ENCODE peak calls at places on chromosomes 12 and 14, in six cellular contexts. One of them, this sample, is unnamed.

GRCh38 chr14:103492156-103492555 is 30.5 kb downstream of the CKB start:
- DNase-seq in GM12865: no peak
- DNase-seq in GOT3: no peak
- DNase-seq in HS-5: no peak
- DNase-seq in pancreas: no peak
- DNase-seq in ovary: no peak
- DNase-seq in this sample: no peak

GRCh38 chr14:62138593-62138992 is 376.4 kb downstream of the SNAPC1 start:
- DNase-seq in GM12865: no peak
- DNase-seq in GOT3: no peak
- DNase-seq in HS-5: no peak
- DNase-seq in pancreas: no peak
- DNase-seq in ovary: no peak
- DNase-seq in this sample: no peak

GRCh38 chr12:3293446-3294161 is 197.4 kb upstream of the PRMT8 start:
- DNase-seq in GM12865: no peak
- DNase-seq in GOT3: no peak
- DNase-seq in HS-5: no peak
- DNase-seq in pancreas: no peak
- DNase-seq in ovary: no peak
- DNase-seq in this sample: no peak

GRCh38 chr12:26821212-26821701 is 11.7 kb downstream of the ITPR2 start:
- DNase-seq in GM12865: no peak
- DNase-seq in GOT3: no peak
- DNase-seq in HS-5: no peak
- DNase-seq in pancreas: no peak
- DNase-seq in ovary: no peak
- DNase-seq in this sample: no peak

GRCh38 chr12:124727244-124727673 is 136.4 kb downstream of the SCARB1 start:
- DNase-seq in GM12865: peak; percentile 46
- DNase-seq in GOT3: no peak
- DNase-seq in HS-5: peak; percentile 50
- DNase-seq in pancreas: no peak
- DNase-seq in ovary: no peak
- DNase-seq in this sample: peak; percentile 82

GRCh38 chr12:111401167-111401605 is 4.5 kb upstream of the SH2B3 start:
- DNase-seq in GM12865: no peak
- DNase-seq in GOT3: no peak
- DNase-seq in HS-5: no peak
- DNase-seq in pancreas: no peak
- DNase-seq in ovary: no peak
- DNase-seq in this sample: no peak

GRCh38 chr14:61470261-61470953 is 149.0 kb downstream of the PRKCH start:
- DNase-seq in GM12865: no peak
- DNase-seq in GOT3: no peak
- DNase-seq in HS-5: peak; percentile 80
- DNase-seq in pancreas: no peak
- DNase-seq in ovary: no peak
- DNase-seq in this sample: no peak

GRCh38 chr14:91154851-91155625 is 41.2 kb downstream of the DGLUCY start:
- DNase-seq in GM12865: no peak
- DNase-seq in GOT3: no peak
- DNase-seq in HS-5: no peak
- DNase-seq in pancreas: no peak
- DNase-seq in ovary: no peak
- DNase-seq in this sample: no peak

GRCh38 chr14:51490205-51490604 is 161.5 kb upstream of the FRMD6 start:
- DNase-seq in GM12865: no peak
- DNase-seq in GOT3: no peak
- DNase-seq in HS-5: peak; percentile 15
- DNase-seq in pancreas: no peak
- DNase-seq in ovary: no peak
- DNase-seq in this sample: no peak

GRCh38 chr14:20866963-20867362 is 24.2 kb upstream of the RNASE3 start:
- DNase-seq in GM12865: peak; percentile 6
- DNase-seq in GOT3: no peak
- DNase-seq in HS-5: no peak
- DNase-seq in pancreas: no peak
- DNase-seq in ovary: no peak
- DNase-seq in this sample: no peak

GRCh38 chr12:121797937-121798801 is 4.7 kb upstream of the RHOF start:
- DNase-seq in GM12865: no peak
- DNase-seq in GOT3: no peak
- DNase-seq in HS-5: no peak
- DNase-seq in pancreas: peak; percentile 89
- DNase-seq in ovary: peak; percentile 89
- DNase-seq in this sample: no peak

GRCh38 chr12:129532707-129533499 is 370.9 kb downstream of the TMEM132D start:
- DNase-seq in GM12865: no peak
- DNase-seq in GOT3: no peak
- DNase-seq in HS-5: no peak
- DNase-seq in pancreas: no peak
- DNase-seq in ovary: no peak
- DNase-seq in this sample: no peak

GRCh38 chr14:94237983-94238382 is 55.1 kb downstream of the SERPINA10 start:
- DNase-seq in GM12865: peak; percentile 5
- DNase-seq in GOT3: no peak
- DNase-seq in HS-5: no peak
- DNase-seq in pancreas: no peak
- DNase-seq in ovary: no peak
- DNase-seq in this sample: no peak

GRCh38 chr12:5565933-5566632 is 134.2 kb downstream of the NTF3 start:
- DNase-seq in GM12865: no peak
- DNase-seq in GOT3: no peak
- DNase-seq in HS-5: peak; percentile 58
- DNase-seq in pancreas: no peak
- DNase-seq in ovary: no peak
- DNase-seq in this sample: no peak

GRCh38 chr14:90644882-90645281 is 171.3 kb downstream of the TTC7B start:
- DNase-seq in GM12865: no peak
- DNase-seq in GOT3: no peak
- DNase-seq in HS-5: no peak
- DNase-seq in pancreas: no peak
- DNase-seq in ovary: no peak
- DNase-seq in this sample: no peak

GRCh38 chr12:100741084-100741711 is 53.4 kb upstream of the ANO4 start:
- DNase-seq in GM12865: peak; percentile 24
- DNase-seq in GOT3: no peak
- DNase-seq in HS-5: no peak
- DNase-seq in pancreas: no peak
- DNase-seq in ovary: no peak
- DNase-seq in this sample: no peak

GRCh38 chr12:89212339-89212771 is 139.9 kb downstream of the DUSP6 start:
- DNase-seq in GM12865: no peak
- DNase-seq in GOT3: no peak
- DNase-seq in HS-5: no peak
- DNase-seq in pancreas: no peak
- DNase-seq in ovary: no peak
- DNase-seq in this sample: no peak

GRCh38 chr14:75711796-75712211 is 50.8 kb downstream of the TTLL5 start:
- DNase-seq in GM12865: peak; percentile 76
- DNase-seq in GOT3: no peak
- DNase-seq in HS-5: peak; percentile 30
- DNase-seq in pancreas: peak; percentile 84
- DNase-seq in ovary: peak; percentile 29
- DNase-seq in this sample: no peak

GRCh38 chr14:105475916-105476845 is 1.6 kb downstream of the CRIP2 start:
- DNase-seq in GM12865: no peak
- DNase-seq in GOT3: no peak
- DNase-seq in HS-5: no peak
- DNase-seq in pancreas: no peak
- DNase-seq in ovary: peak; percentile 63
- DNase-seq in this sample: no peak

GRCh38 chr14:62409909-62410308 is 635.3 kb downstream of the KCNH5 start:
- DNase-seq in GM12865: no peak
- DNase-seq in GOT3: no peak
- DNase-seq in HS-5: peak; percentile 4
- DNase-seq in pancreas: no peak
- DNase-seq in ovary: no peak
- DNase-seq in this sample: no peak

GRCh38 chr12:25051171-25051570 is 102.3 kb upstream of the BCAT1 start:
- DNase-seq in GM12865: peak; percentile 55
- DNase-seq in GOT3: no peak
- DNase-seq in HS-5: no peak
- DNase-seq in pancreas: no peak
- DNase-seq in ovary: no peak
- DNase-seq in this sample: no peak

GRCh38 chr12:104825408-104825807 is 132.7 kb downstream of the SLC41A2 start:
- DNase-seq in GM12865: peak; percentile 9
- DNase-seq in GOT3: no peak
- DNase-seq in HS-5: no peak
- DNase-seq in pancreas: no peak
- DNase-seq in ovary: no peak
- DNase-seq in this sample: no peak

GRCh38 chr12:30719060-30719459 is 23.4 kb upstream of the IPO8 start:
- DNase-seq in GM12865: no peak
- DNase-seq in GOT3: no peak
- DNase-seq in HS-5: peak; percentile 64
- DNase-seq in pancreas: no peak
- DNase-seq in ovary: no peak
- DNase-seq in this sample: no peak

This sample was measured in GDM1.